ENCODE peak calls at places on chromosomes 5 and 9, in nine cellular contexts. F is cardiac fibroblast, O is iPS DF 6.9, I is Karpas-422, J is psoas muscle, V is DND-41, B is fibroblast of mammary gland, Q is GM23338, L is bronchial epithelial cell. X is an unnamed sample.

GRCh38 chr9:120735415-120736126 is 21.3 kb upstream of the MEGF9 start:
- DNase-seq in F (peak; percentile 79), O (no peak), I (peak; percentile 93), J (peak; percentile 55), V (no peak), B (peak; percentile 65), Q (no peak), L (peak; percentile 72), X (peak; percentile 44)

GRCh38 chr5:75028090-75028489 is 24.3 kb downstream of the GCNT4 start:
- DNase-seq in F (no peak), O (no peak), I (no peak), J (no peak), V (no peak), B (no peak), Q (no peak), L (no peak), X (no peak)

GRCh38 chr5:76801159-76801802 is 17.5 kb upstream of the F2RL1 start:
- DNase-seq in F (peak; percentile 96), O (no peak), I (no peak), J (no peak), V (no peak), B (peak; percentile 91), Q (no peak), L (peak; percentile 88), X (no peak)

GRCh38 chr5:20972419-20972925 is 984.5 kb upstream of the CDH18 start:
- DNase-seq in F (peak; percentile 42), O (peak; percentile 7), I (peak; percentile 71), J (peak; percentile 74), V (no peak), B (peak; percentile 5), Q (peak; percentile 68), L (peak; percentile 84), X (no peak)

GRCh38 chr9:128056086-128056485 is 11.0 kb downstream of the NAIF1 start:
- DNase-seq in F (no peak), O (no peak), I (no peak), J (peak; percentile 62), V (no peak), B (no peak), Q (no peak), L (no peak), X (peak; percentile 44)

GRCh38 chr9:13369426-13369825 is 89.9 kb upstream of the MPDZ start:
- DNase-seq in F (no peak), O (no peak), I (no peak), J (no peak), V (no peak), B (no peak), Q (peak; percentile 38), L (no peak), X (no peak)

GRCh38 chr5:61123145-61123544 is 39.1 kb downstream of the SMIM15 start:
- DNase-seq in F (no peak), O (no peak), I (no peak), J (no peak), V (no peak), B (no peak), Q (no peak), L (no peak), X (no peak)

GRCh38 chr5:142915840-142916424 is 145.8 kb downstream of the ARHGAP26 start:
- DNase-seq in F (peak; percentile 41), O (no peak), I (peak; percentile 79), J (no peak), V (peak; percentile 39), B (peak; percentile 18), Q (peak; percentile 89), L (peak; percentile 62), X (peak; percentile 39)

GRCh38 chr5:169374761-169375160 is 73.8 kb upstream of the SLIT3 start:
- DNase-seq in F (no peak), O (no peak), I (no peak), J (no peak), V (peak; percentile 36), B (no peak), Q (no peak), L (no peak), X (no peak)

DNA sequence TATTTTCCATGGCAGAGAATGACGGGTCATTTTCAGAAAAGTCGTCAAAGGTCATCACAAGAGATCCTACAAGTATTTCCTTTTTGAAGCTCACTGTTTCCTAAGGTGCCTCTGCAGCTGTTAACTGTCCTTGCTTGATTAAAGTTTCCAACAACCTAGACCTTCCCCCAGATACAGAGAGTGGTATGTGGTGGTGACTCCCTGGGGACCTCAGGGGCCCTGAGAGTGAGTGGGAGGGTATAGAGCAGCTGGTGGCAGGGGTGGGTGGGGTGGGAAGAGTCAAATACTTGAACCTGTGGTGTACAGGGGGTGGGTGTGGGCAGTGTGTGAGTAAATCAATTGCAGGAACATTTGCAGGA is 1.6 kb upstream of the CD72 start:
- DNase-seq in F (no peak), O (no peak), I (no peak), J (no peak), V (peak; percentile 89), B (no peak), Q (no peak), L (no peak), X (no peak)
- H3K4me3 ChIP-seq in F (no peak overlapping the region), O (no peak overlapping the region), I (peak overlapping the region; percentile 41), J (no peak overlapping the region), V (peak overlapping the region; percentile 17), B (no peak overlapping the region), Q (no peak overlapping the region), L (no peak overlapping the region), X (no peak overlapping the region)

GRCh38 chr5:23450187-23450586 is 57.2 kb upstream of the PRDM9 start:
- DNase-seq in F (no peak), O (no peak), I (no peak), J (no peak), V (no peak), B (no peak), Q (no peak), L (no peak), X (no peak)
- H3K4me3 ChIP-seq in F (no peak overlapping the region), O (no peak overlapping the region), I (no peak overlapping the region), J (no peak overlapping the region), V (no peak overlapping the region), B (no peak overlapping the region), Q (no peak overlapping the region), L (no peak overlapping the region), X (no peak overlapping the region)

GRCh38 chr5:176812269-176813259 is 2.2 kb downstream of the UNC5A start:
- DNase-seq in F (peak; percentile 26), O (no peak), I (peak; percentile 49), J (no peak), V (no peak), B (peak; percentile 14), Q (peak; percentile 83), L (no peak), X (no peak)

GRCh38 chr5:176809544-176810083 is 745 bp upstream of the UNC5A start:
- DNase-seq in F (no peak), O (no peak), I (no peak), J (no peak), V (no peak), B (no peak), Q (peak; percentile 45), L (no peak), X (no peak)

GRCh38 chr5:176810084-176810597 is at the start of gene UNC5A:
- DNase-seq in F (peak; percentile 44), O (no peak), I (no peak), J (peak; percentile 58), V (no peak), B (peak; percentile 21), Q (peak; percentile 74), L (no peak), X (no peak)

GRCh38 chr5:176813587-176814312 is 3.4 kb downstream of the UNC5A start:
- DNase-seq in F (no peak), O (no peak), I (no peak), J (no peak), V (no peak), B (no peak), Q (no peak), L (no peak), X (no peak)

GRCh38 chr5:176810687-176811501 is 535 bp downstream of the UNC5A start:
- DNase-seq in F (peak; percentile 40), O (no peak), I (no peak), J (no peak), V (no peak), B (no peak), Q (peak; percentile 62), L (no peak), X (no peak)
- H3K4me3 ChIP-seq in F (peak overlapping the region; percentile 15), O (peak overlapping the region; percentile 56), I (no peak overlapping the region), J (peak overlapping the region; percentile 60), V (no peak overlapping the region), B (no peak overlapping the region), Q (peak overlapping the region; percentile 72), L (no peak overlapping the region), X (peak overlapping the region; percentile 45)

GRCh38 chr9:972512-973294 is 3.8 kb upstream of the DMRT3 start:
- DNase-seq in F (no peak), O (no peak), I (no peak), J (no peak), V (no peak), B (no peak), Q (peak; percentile 60), L (no peak), X (no peak)
- H3K4me3 ChIP-seq in F (no peak overlapping the region), O (peak overlapping the region; percentile 35), I (no peak overlapping the region), J (peak overlapping the region; percentile 66), V (no peak overlapping the region), B (no peak overlapping the region), Q (peak overlapping the region; percentile 70), L (peak overlapping the region; percentile 46), X (peak overlapping the region; percentile 55)